ENCODE peak calls at places on chromosomes 4 and X, in ten cellular contexts. Q, H, Y, I, O, U, P, C, D and K are unnamed samples.

GRCh38 chrX:107628662-107629532 is 587 bp downstream of the PRPS1 start:
- DNase-seq in Q (peak; percentile 28), H (peak; percentile 64), Y (peak; percentile 88), I (peak; percentile 55), O (peak; percentile 27), U (no peak), P (no peak), C (peak; percentile 30), D (peak; percentile 12), K (no peak)

GRCh38 chrX:148871422-148872152 is 371.2 kb downstream of the AFF2 start:
- DNase-seq in Q (peak; percentile 73), H (no peak), Y (no peak), I (no peak), O (no peak), U (no peak), P (no peak), C (no peak), D (no peak), K (no peak)

GRCh38 chr4:72709475-72709874 is 140.5 kb upstream of the ADAMTS3 start:
- DNase-seq in Q (no peak), H (no peak), Y (no peak), I (no peak), O (no peak), U (no peak), P (no peak), C (no peak), D (no peak), K (no peak)

GRCh38 chr4:112284662-112285411 is 867 bp downstream of the TIFA start:
- DNase-seq in Q (peak; percentile 47), H (no peak), Y (no peak), I (no peak), O (no peak), U (no peak), P (no peak), C (no peak), D (no peak), K (no peak)

GRCh38 chrX:102840871-102841705 is 96.0 kb upstream of the RAB40AL start:
- DNase-seq in Q (peak; percentile 14), H (no peak), Y (no peak), I (no peak), O (no peak), U (no peak), P (no peak), C (no peak), D (no peak), K (no peak)

GRCh38 chrX:134572816-134573682 is 85.2 kb downstream of the PLAC1 start:
- DNase-seq in Q (no peak), H (no peak), Y (no peak), I (no peak), O (no peak), U (no peak), P (no peak), C (no peak), D (no peak), K (no peak)

GRCh38 chr4:2364654-2365053 is 53.8 kb downstream of the ZFYVE28 start:
- DNase-seq in Q (peak; percentile 60), H (no peak), Y (no peak), I (peak; percentile 47), O (no peak), U (peak; percentile 80), P (peak; percentile 34), C (no peak), D (peak; percentile 43), K (no peak)

GRCh38 chr4:150106886-150107285 is 28.6 kb downstream of the DCLK2 start:
- DNase-seq in Q (no peak), H (no peak), Y (no peak), I (no peak), O (no peak), U (no peak), P (no peak), C (no peak), D (no peak), K (no peak)

GRCh38 chrX:26788402-26788998 is 572.5 kb downstream of the MAGEB5 start:
- DNase-seq in Q (no peak), H (no peak), Y (no peak), I (no peak), O (no peak), U (no peak), P (no peak), C (no peak), D (no peak), K (no peak)

GRCh38 chr4:91997045-91997444 is 306.7 kb upstream of the GRID2 start:
- DNase-seq in Q (no peak), H (no peak), Y (no peak), I (no peak), O (no peak), U (no peak), P (no peak), C (no peak), D (no peak), K (no peak)

GRCh38 chr4:113209652-113210320 is 160.3 kb downstream of the ANK2 start:
- DNase-seq in Q (no peak), H (no peak), Y (no peak), I (no peak), O (no peak), U (no peak), P (no peak), C (no peak), D (no peak), K (no peak)

GRCh38 chrX:140661657-140662056 is 47.9 kb upstream of the LINC00632 start:
- DNase-seq in Q (no peak), H (no peak), Y (no peak), I (no peak), O (no peak), U (no peak), P (no peak), C (no peak), D (no peak), K (no peak)

GRCh38 chrX:2513120-2513664 is 12.4 kb upstream of the DHRSX start:
- DNase-seq in Q (no peak), H (no peak), Y (no peak), I (no peak), O (no peak), U (no peak), P (no peak), C (no peak), D (no peak), K (no peak)

GRCh38 chr4:1843852-1844251 is 12.1 kb downstream of the LETM1 start:
- DNase-seq in Q (peak; percentile 87), H (peak; percentile 42), Y (no peak), I (no peak), O (no peak), U (no peak), P (no peak), C (no peak), D (peak; percentile 46), K (no peak)

GRCh38 chr4:170102426-170102825 is 12.7 kb upstream of the AADAT start:
- DNase-seq in Q (no peak), H (no peak), Y (no peak), I (peak; percentile 85), O (no peak), U (no peak), P (no peak), C (no peak), D (no peak), K (no peak)

GRCh38 chrX:104284407-104285000 is 29.8 kb upstream of the ESX1 start:
- DNase-seq in Q (no peak), H (no peak), Y (no peak), I (no peak), O (no peak), U (no peak), P (no peak), C (no peak), D (no peak), K (no peak)

GRCh38 chr4:86892639-86892965 is 380 bp upstream of the C4orf36 start:
- DNase-seq in Q (no peak), H (no peak), Y (no peak), I (no peak), O (no peak), U (no peak), P (no peak), C (no peak), D (no peak), K (no peak)

GRCh38 chr4:53830511-53830910 is 233.9 kb downstream of the CHIC2 start:
- DNase-seq in Q (no peak), H (no peak), Y (no peak), I (no peak), O (no peak), U (no peak), P (no peak), C (no peak), D (no peak), K (no peak)

GRCh38 chr4:33649015-33649414 is 2595.3 kb downstream of the ARAP2 start:
- DNase-seq in Q (peak; percentile 71), H (peak; percentile 5), Y (no peak), I (no peak), O (peak; percentile 10), U (no peak), P (no peak), C (peak; percentile 15), D (no peak), K (no peak)
- TF ChIP-seq CTCF in Q (peak; percentile 78), H (peak; percentile 71), Y (no peak), I (peak; percentile 57), O (peak; percentile 10), U (no peak), P (no peak), C (peak; percentile 82), D (peak; percentile 28), K (peak; percentile 81)

GRCh38 chr4:106266201-106266600 is 49.8 kb downstream of the TBCK start:
- DNase-seq in Q (peak; percentile 75), H (peak; percentile 25), Y (no peak), I (no peak), O (no peak), U (no peak), P (no peak), C (no peak), D (no peak), K (no peak)
- TF ChIP-seq CTCF in Q (peak; percentile 59), H (peak; percentile 67), Y (no peak), I (peak; percentile 64), O (no peak), U (peak; percentile 19), P (no peak), C (peak; percentile 73), D (peak; percentile 62), K (peak; percentile 75)

GRCh38 chrX:86946569-86946968 is 571.0 kb upstream of the KLHL4 start:
- DNase-seq in Q (peak; percentile 11), H (peak; percentile 72), Y (no peak), I (no peak), O (peak; percentile 26), U (no peak), P (no peak), C (no peak), D (no peak), K (no peak)
- TF ChIP-seq CTCF in Q (peak; percentile 37), H (peak; percentile 43), Y (no peak), I (peak; percentile 65), O (peak; percentile 39), U (peak; percentile 45), P (no peak), C (peak; percentile 43), D (peak; percentile 48), K (peak; percentile 63)

DNA sequence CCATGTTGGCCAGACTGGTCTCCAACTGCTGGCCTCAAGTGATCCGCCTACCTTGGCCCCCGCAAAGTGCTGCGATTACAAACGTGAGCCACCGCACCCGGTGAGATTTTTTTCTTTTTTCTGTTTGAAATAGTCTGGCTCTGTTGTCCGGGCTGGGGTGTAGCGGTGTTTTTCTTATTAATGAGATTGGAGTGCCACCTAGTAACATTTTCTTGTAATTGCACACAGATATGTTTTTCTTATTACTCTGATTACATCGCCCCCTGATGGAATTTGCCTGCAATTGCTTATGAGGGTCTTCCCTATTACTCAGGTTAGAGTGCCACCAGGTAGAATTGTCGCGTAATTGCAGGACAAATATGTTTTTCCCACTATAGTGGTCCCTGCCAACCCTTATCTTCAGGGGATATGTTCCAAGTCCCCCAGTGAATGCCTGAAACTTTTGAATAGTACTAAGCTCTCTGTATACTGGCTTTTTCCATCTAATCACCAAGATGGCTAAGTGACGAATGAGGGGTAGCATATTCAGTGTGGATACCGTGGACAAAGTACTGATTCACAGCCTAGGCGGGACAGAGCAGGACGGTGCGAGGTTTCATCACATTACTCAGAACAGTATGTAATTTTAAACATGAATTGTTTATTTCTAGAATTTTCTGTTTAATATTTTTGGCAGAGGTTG is 8.6 kb upstream of the PDHA1 start:
- DNase-seq in Q (no peak), H (peak; percentile 8), Y (no peak), I (no peak), O (peak; percentile 4), U (no peak), P (no peak), C (peak; percentile 30), D (no peak), K (no peak)
- TF ChIP-seq CTCF in Q (peak; percentile 27), H (peak; percentile 13), Y (no peak), I (peak; percentile 26), O (peak; percentile 58), U (peak; percentile 37), P (no peak), C (peak; percentile 76), D (no peak), K (no peak)